ENCODE peak calls at places on chromosomes 16 and 17, in six cellular contexts. One of them, this sample, is unnamed.

GRCh38 chr16:1640261-1640956 is 28.2 kb downstream of the CRAMP1 start:
- DNase-seq in ascending aorta: no peak
- DNase-seq in colonic mucosa: no peak
- DNase-seq in right lobe of liver: no peak
- DNase-seq in esophagus squamous epithelium: no peak
- DNase-seq in lung: no peak
- DNase-seq in this sample: no peak

GRCh38 chr16:30658731-30659506 is 688 bp downstream of the FBRS start:
- DNase-seq in lung: peak
- DNase-seq in right lobe of liver: peak
- DNase-seq in esophagus squamous epithelium: peak
- DNase-seq in ascending aorta: peak
- DNase-seq in colonic mucosa: peak
- DNase-seq in this sample: peak

GRCh38 chr17:73335591-73336503 is 24.0 kb upstream of the CDC42EP4 start:
- DNase-seq in esophagus squamous epithelium: no peak
- DNase-seq in colonic mucosa: peak
- DNase-seq in right lobe of liver: no peak
- DNase-seq in ascending aorta: no peak
- DNase-seq in lung: no peak
- DNase-seq in this sample: no peak

GRCh38 chr17:60631119-60631518 is 31.1 kb downstream of the PPM1D start:
- DNase-seq in colonic mucosa: no peak
- DNase-seq in ascending aorta: no peak
- DNase-seq in lung: no peak
- DNase-seq in esophagus squamous epithelium: no peak
- DNase-seq in right lobe of liver: no peak
- DNase-seq in this sample: no peak

GRCh38 chr17:81509048-81509686 is 3.4 kb downstream of the ACTG1 start:
- DNase-seq in colonic mucosa: peak
- DNase-seq in right lobe of liver: no peak
- DNase-seq in lung: no peak
- DNase-seq in esophagus squamous epithelium: no peak
- DNase-seq in ascending aorta: no peak
- DNase-seq in this sample: peak

GRCh38 chr17:82767041-82767754 is 15.3 kb downstream of the TBCD start:
- DNase-seq in lung: peak
- DNase-seq in esophagus squamous epithelium: no peak
- DNase-seq in ascending aorta: no peak
- DNase-seq in right lobe of liver: peak
- DNase-seq in colonic mucosa: peak
- DNase-seq in this sample: peak

GRCh38 chr17:59783221-59784016 is 76.0 kb downstream of the VMP1 start:
- DNase-seq in right lobe of liver: no peak
- DNase-seq in lung: no peak
- DNase-seq in colonic mucosa: no peak
- DNase-seq in esophagus squamous epithelium: no peak
- DNase-seq in ascending aorta: no peak
- DNase-seq in this sample: no peak

GRCh38 chr17:36597866-36598777 is 3.3 kb upstream of the MRM1 start:
- DNase-seq in right lobe of liver: no peak
- DNase-seq in ascending aorta: peak
- DNase-seq in colonic mucosa: no peak
- DNase-seq in esophagus squamous epithelium: no peak
- DNase-seq in lung: no peak
- DNase-seq in this sample: no peak

GRCh38 chr16:67917852-67918236 is 13.8 kb downstream of the CTRL start:
- DNase-seq in esophagus squamous epithelium: no peak
- DNase-seq in ascending aorta: no peak
- DNase-seq in right lobe of liver: no peak
- DNase-seq in lung: no peak
- DNase-seq in colonic mucosa: no peak
- DNase-seq in this sample: no peak

GRCh38 chr16:3868556-3868955 is 12.0 kb downstream of the CREBBP start:
- DNase-seq in esophagus squamous epithelium: no peak
- DNase-seq in colonic mucosa: no peak
- DNase-seq in ascending aorta: no peak
- DNase-seq in right lobe of liver: no peak
- DNase-seq in lung: no peak
- DNase-seq in this sample: no peak

GRCh38 chr16:53893731-53894435 is 189.9 kb downstream of the FTO start:
- DNase-seq in lung: no peak
- DNase-seq in esophagus squamous epithelium: no peak
- DNase-seq in ascending aorta: no peak
- DNase-seq in colonic mucosa: peak
- DNase-seq in right lobe of liver: no peak
- DNase-seq in this sample: no peak

GRCh38 chr16:63697736-63698135 is 1424.1 kb downstream of the CDH11 start:
- DNase-seq in right lobe of liver: no peak
- DNase-seq in esophagus squamous epithelium: no peak
- DNase-seq in lung: no peak
- DNase-seq in colonic mucosa: no peak
- DNase-seq in ascending aorta: no peak
- DNase-seq in this sample: no peak

GRCh38 chr17:43840814-43841213 is 6.2 kb upstream of the CD300LG start:
- DNase-seq in right lobe of liver: no peak
- DNase-seq in ascending aorta: no peak
- DNase-seq in esophagus squamous epithelium: no peak
- DNase-seq in colonic mucosa: no peak
- DNase-seq in lung: no peak
- DNase-seq in this sample: no peak

GRCh38 chr17:44543213-44543904 is 13.9 kb upstream of the FZD2 start:
- DNase-seq in lung: no peak
- DNase-seq in colonic mucosa: no peak
- DNase-seq in ascending aorta: no peak
- DNase-seq in right lobe of liver: no peak
- DNase-seq in esophagus squamous epithelium: no peak
- DNase-seq in this sample: peak

GRCh38 chr17:14451729-14452191 is 150.9 kb downstream of the HS3ST3B1 start:
- DNase-seq in esophagus squamous epithelium: no peak
- DNase-seq in right lobe of liver: no peak
- DNase-seq in ascending aorta: no peak
- DNase-seq in colonic mucosa: no peak
- DNase-seq in lung: no peak
- DNase-seq in this sample: peak

GRCh38 chr17:77959926-77960521 is 1.5 kb downstream of the TNRC6C start:
- DNase-seq in esophagus squamous epithelium: no peak
- DNase-seq in lung: no peak
- DNase-seq in colonic mucosa: no peak
- DNase-seq in ascending aorta: no peak
- DNase-seq in right lobe of liver: peak
- DNase-seq in this sample: no peak

GRCh38 chr17:77349976-77350830 is 209.4 kb downstream of the SEC14L1 start:
- DNase-seq in lung: peak
- DNase-seq in right lobe of liver: peak
- DNase-seq in ascending aorta: peak
- DNase-seq in esophagus squamous epithelium: no peak
- DNase-seq in colonic mucosa: peak
- DNase-seq in this sample: no peak

GRCh38 chr17:45046536-45047125 is 4.8 kb downstream of the DCAKD start:
- DNase-seq in right lobe of liver: no peak
- DNase-seq in colonic mucosa: no peak
- DNase-seq in lung: no peak
- DNase-seq in ascending aorta: no peak
- DNase-seq in esophagus squamous epithelium: no peak
- DNase-seq in this sample: no peak

GRCh38 chr16:27364493-27365141 is 37.4 kb upstream of the IL21R start:
- DNase-seq in right lobe of liver: peak
- DNase-seq in lung: peak
- DNase-seq in esophagus squamous epithelium: no peak
- DNase-seq in colonic mucosa: peak
- DNase-seq in ascending aorta: no peak
- DNase-seq in this sample: no peak

GRCh38 chr17:3935140-3935542 is 18.9 kb upstream of the P2RX1 start:
- DNase-seq in lung: peak
- DNase-seq in right lobe of liver: peak
- DNase-seq in colonic mucosa: peak
- DNase-seq in ascending aorta: no peak
- DNase-seq in esophagus squamous epithelium: no peak
- DNase-seq in this sample: peak

GRCh38 chr17:28968269-28968913 is 17.1 kb upstream of the PHF12 start:
- DNase-seq in colonic mucosa: no peak
- DNase-seq in ascending aorta: no peak
- DNase-seq in right lobe of liver: no peak
- DNase-seq in esophagus squamous epithelium: no peak
- DNase-seq in lung: no peak
- DNase-seq in this sample: peak

GRCh38 chr16:4839942-4840341 is 7.1 kb downstream of the GLYR1 start:
- DNase-seq in right lobe of liver: no peak
- DNase-seq in esophagus squamous epithelium: no peak
- DNase-seq in lung: no peak
- DNase-seq in ascending aorta: no peak
- DNase-seq in colonic mucosa: no peak
- DNase-seq in this sample: no peak

GRCh38 chr17:15403276-15403939 is 62.0 kb upstream of the TEKT3 start:
- DNase-seq in esophagus squamous epithelium: no peak
- DNase-seq in ascending aorta: no peak
- DNase-seq in lung: no peak
- DNase-seq in colonic mucosa: no peak
- DNase-seq in right lobe of liver: no peak
- DNase-seq in this sample: no peak

GRCh38 chr16:55058576-55058975 is 127.9 kb downstream of the IRX5 start:
- DNase-seq in esophagus squamous epithelium: no peak
- DNase-seq in ascending aorta: no peak
- DNase-seq in colonic mucosa: no peak
- DNase-seq in lung: no peak
- DNase-seq in right lobe of liver: no peak
- DNase-seq in this sample: no peak

GRCh38 chr16:81615411-81615810 is 163.7 kb upstream of the PLCG2 start:
- DNase-seq in lung: no peak
- DNase-seq in ascending aorta: no peak
- DNase-seq in colonic mucosa: no peak
- DNase-seq in esophagus squamous epithelium: no peak
- DNase-seq in right lobe of liver: no peak
- DNase-seq in this sample: no peak

DNA sequence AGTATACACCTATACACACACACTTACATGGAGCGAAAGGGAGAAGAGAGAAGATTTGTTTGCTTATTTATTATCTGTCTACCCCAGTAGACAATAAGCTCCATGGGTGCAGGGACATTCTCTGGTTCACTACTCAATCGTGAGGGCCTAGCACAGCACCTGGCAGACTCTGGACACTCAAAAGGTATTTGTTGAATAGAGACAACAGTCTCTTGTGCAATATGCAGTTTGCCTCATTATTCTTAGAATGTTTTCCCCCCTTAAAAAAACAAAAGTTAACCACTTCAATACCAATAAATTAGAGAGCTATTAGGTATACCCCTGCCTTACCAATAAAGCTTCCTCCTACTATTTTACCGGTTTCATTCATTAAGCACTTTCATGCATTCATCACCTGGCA is 2.0 kb downstream of the AKAP10 start:
- DNase-seq in ascending aorta: no peak
- DNase-seq in right lobe of liver: no peak
- DNase-seq in colonic mucosa: no peak
- DNase-seq in lung: no peak
- DNase-seq in esophagus squamous epithelium: no peak
- DNase-seq in this sample: no peak
- H3K4me3 ChIP-seq in ascending aorta: no peak
- H3K4me3 ChIP-seq in right lobe of liver: no peak
- H3K4me3 ChIP-seq in colonic mucosa: no peak
- H3K4me3 ChIP-seq in lung: no peak
- H3K4me3 ChIP-seq in esophagus squamous epithelium: no peak
- H3K4me3 ChIP-seq in this sample: peak

GRCh38 chr17:79437081-79437480 is 173.8 kb downstream of the RBFOX3 start:
- DNase-seq in esophagus squamous epithelium: no peak
- DNase-seq in lung: no peak
- DNase-seq in right lobe of liver: no peak
- DNase-seq in ascending aorta: no peak
- DNase-seq in colonic mucosa: no peak
- DNase-seq in this sample: no peak

GRCh38 chr17:79438045-79438444 is 172.8 kb downstream of the RBFOX3 start:
- DNase-seq in lung: no peak
- DNase-seq in ascending aorta: no peak
- DNase-seq in esophagus squamous epithelium: no peak
- DNase-seq in right lobe of liver: no peak
- DNase-seq in colonic mucosa: no peak
- DNase-seq in this sample: peak

GRCh38 chr17:79435296-79435695 is 175.6 kb downstream of the RBFOX3 start:
- DNase-seq in colonic mucosa: no peak
- DNase-seq in right lobe of liver: no peak
- DNase-seq in lung: no peak
- DNase-seq in esophagus squamous epithelium: no peak
- DNase-seq in ascending aorta: no peak
- DNase-seq in this sample: no peak

GRCh38 chr17:79434215-79434614 is 176.6 kb downstream of the RBFOX3 start:
- DNase-seq in colonic mucosa: no peak
- DNase-seq in lung: no peak
- DNase-seq in right lobe of liver: no peak
- DNase-seq in ascending aorta: no peak
- DNase-seq in esophagus squamous epithelium: no peak
- DNase-seq in this sample: no peak

DNA sequence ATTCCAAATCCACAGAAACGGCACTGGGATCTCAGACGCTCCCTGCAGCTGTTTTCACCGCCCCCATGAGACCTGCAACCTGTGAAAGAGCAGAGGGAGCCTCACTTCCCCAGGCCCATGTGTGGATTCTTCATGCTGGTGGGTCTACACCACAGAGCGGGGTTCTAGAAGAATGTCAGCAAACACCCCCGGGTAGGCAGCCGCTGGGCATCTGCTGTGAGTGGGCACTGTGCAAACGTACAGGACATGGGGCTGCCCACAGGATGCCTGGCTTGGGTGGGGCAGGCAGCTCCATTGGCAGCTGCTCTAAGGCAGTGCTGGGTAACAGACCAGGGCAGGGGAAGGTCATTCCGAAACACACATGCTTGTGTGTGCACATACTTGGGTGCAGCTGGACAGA is 174.9 kb downstream of the RBFOX3 start:
- DNase-seq in esophagus squamous epithelium: no peak
- DNase-seq in right lobe of liver: no peak
- DNase-seq in lung: no peak
- DNase-seq in colonic mucosa: no peak
- DNase-seq in ascending aorta: no peak
- DNase-seq in this sample: no peak
- TF ChIP-seq CTCF in esophagus squamous epithelium: no peak
- TF ChIP-seq CTCF in right lobe of liver: no peak
- TF ChIP-seq CTCF in lung: no peak
- TF ChIP-seq CTCF in colonic mucosa: no peak
- TF ChIP-seq CTCF in ascending aorta: no peak
- TF ChIP-seq CTCF in this sample: no peak

DNA sequence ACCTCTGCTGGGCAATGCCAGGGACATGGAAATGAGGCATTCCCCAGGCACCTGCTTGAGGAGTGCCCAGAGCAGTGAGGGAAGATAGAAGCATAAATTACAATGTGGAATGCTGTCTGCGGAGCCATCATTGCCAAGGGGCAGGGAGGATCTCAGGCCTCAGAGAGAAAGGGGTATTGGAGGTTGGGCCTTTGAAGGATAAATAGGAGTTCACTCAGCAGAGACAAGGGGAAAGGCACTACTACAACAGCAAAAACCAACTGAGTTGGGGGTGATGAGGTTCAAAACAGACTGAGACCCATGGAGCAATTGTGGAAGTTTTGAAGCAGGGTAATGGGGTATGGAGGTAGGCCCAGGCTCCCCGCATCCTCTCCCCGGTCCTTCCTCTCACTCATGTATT is 32.8 kb downstream of the SREBF1 start:
- DNase-seq in lung: no peak
- DNase-seq in esophagus squamous epithelium: no peak
- DNase-seq in right lobe of liver: no peak
- DNase-seq in colonic mucosa: no peak
- DNase-seq in ascending aorta: no peak
- DNase-seq in this sample: no peak
- H3K4me3 ChIP-seq in lung: no peak
- H3K4me3 ChIP-seq in esophagus squamous epithelium: no peak
- H3K4me3 ChIP-seq in right lobe of liver: no peak
- H3K4me3 ChIP-seq in colonic mucosa: no peak
- H3K4me3 ChIP-seq in ascending aorta: no peak
- H3K4me3 ChIP-seq in this sample: no peak

GRCh38 chr16:72961115-72961832 is 86.7 kb downstream of the ZFHX3 start:
- DNase-seq in esophagus squamous epithelium: no peak
- DNase-seq in right lobe of liver: no peak
- DNase-seq in colonic mucosa: no peak
- DNase-seq in lung: no peak
- DNase-seq in ascending aorta: no peak
- DNase-seq in this sample: no peak
- TF ChIP-seq CTCF in esophagus squamous epithelium: no peak
- TF ChIP-seq CTCF in right lobe of liver: peak
- TF ChIP-seq CTCF in colonic mucosa: no peak
- TF ChIP-seq CTCF in lung: no peak
- TF ChIP-seq CTCF in ascending aorta: peak
- TF ChIP-seq CTCF in this sample: peak

This sample was measured in endodermal cell.